ENCODE peak calls at places on chromosomes 11 and 22, in six cellular contexts. J is K562, R is SK-N-SH, B is HCT116, U is HepG2, T is GM12878. W is an unnamed sample.

GRCh38 chr11:20596629-20597129 is 2.7 kb upstream of the SLC6A5 start:
- DNase-seq in J (peak; percentile 48), R (no peak), B (no peak), U (no peak), T (no peak), W (no peak)

GRCh38 chr11:3604169-3604568 is 37.6 kb downstream of the ART5 start:
- DNase-seq in J (no peak), R (no peak), B (no peak), U (no peak), T (no peak), W (no peak)

GRCh38 chr22:36546092-36546804 is 17.3 kb upstream of the EIF3D start:
- DNase-seq in J (peak; percentile 80), R (peak; percentile 86), B (peak; percentile 73), U (peak; percentile 48), T (no peak), W (peak; percentile 62)

GRCh38 chr22:42752230-42752746 is 31.6 kb upstream of the A4GALT start:
- DNase-seq in J (no peak), R (peak; percentile 32), B (no peak), U (no peak), T (no peak), W (no peak)

GRCh38 chr11:126718319-126718718 is 282.3 kb downstream of the KIRREL3 start:
- DNase-seq in J (no peak), R (no peak), B (no peak), U (no peak), T (no peak), W (peak; percentile 18)

GRCh38 chr22:30675436-30675835 is 7.8 kb upstream of the DUSP18 start:
- DNase-seq in J (no peak), R (no peak), B (no peak), U (no peak), T (no peak), W (no peak)

GRCh38 chr22:46737105-46737975 is 712 bp downstream of the CERK start:
- DNase-seq in J (peak; percentile 54), R (no peak), B (no peak), U (no peak), T (no peak), W (peak; percentile 34)

GRCh38 chr11:46353706-46354105 is 6.4 kb downstream of the DGKZ start:
- DNase-seq in J (no peak), R (no peak), B (no peak), U (no peak), T (no peak), W (peak; percentile 50)

GRCh38 chr11:14578551-14578956 is 58.4 kb upstream of the PSMA1 start:
- DNase-seq in J (peak; percentile 41), R (peak; percentile 24), B (no peak), U (peak; percentile 82), T (peak; percentile 65), W (peak; percentile 54)

GRCh38 chr11:75867778-75868374 is 52.9 kb downstream of the UVRAG start:
- DNase-seq in J (peak; percentile 50), R (peak; percentile 59), B (peak; percentile 31), U (peak; percentile 43), T (peak; percentile 24), W (peak; percentile 62)

GRCh38 chr22:22037740-22038139 is 55.2 kb upstream of the TOP3B start:
- DNase-seq in J (peak; percentile 89), R (no peak), B (no peak), U (peak; percentile 12), T (no peak), W (peak; percentile 91)

GRCh38 chr11:70399681-70400112 is 1.4 kb downstream of the CTTN start:
- DNase-seq in J (peak; percentile 79), R (peak; percentile 65), B (peak; percentile 87), U (peak; percentile 78), T (no peak), W (peak; percentile 97)

GRCh38 chr11:66957971-66958231 is 282 bp downstream of the PC start:
- DNase-seq in J (peak; percentile 82), R (peak; percentile 89), B (no peak), U (no peak), T (no peak), W (no peak)

DNA sequence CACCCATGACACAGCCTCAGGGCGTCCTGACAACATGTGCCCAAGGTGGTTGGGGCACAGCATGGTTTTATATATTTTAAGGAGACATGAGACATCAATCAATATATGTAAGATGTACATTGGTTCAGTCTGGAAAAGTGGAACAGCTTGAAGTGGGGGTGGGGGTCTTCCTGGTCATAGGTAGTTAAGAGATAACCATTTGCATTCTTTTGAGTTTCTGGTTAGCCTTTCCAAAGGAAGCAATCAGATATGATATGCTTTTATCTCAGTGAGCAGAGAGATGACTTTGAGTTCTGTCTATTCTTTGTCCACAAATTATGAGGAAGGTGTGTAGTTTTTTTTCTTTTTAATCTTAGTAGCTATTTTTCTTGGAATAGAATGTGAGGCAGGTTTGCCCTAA is 10.1 kb upstream of the ANAPC15 start:
- DNase-seq in J (no peak), R (no peak), B (no peak), U (no peak), T (no peak), W (no peak)
- TF ChIP-seq RAD21 in J (no peak), R (no peak), B (no peak), U (no peak), T (no peak), W (no peak)

DNA sequence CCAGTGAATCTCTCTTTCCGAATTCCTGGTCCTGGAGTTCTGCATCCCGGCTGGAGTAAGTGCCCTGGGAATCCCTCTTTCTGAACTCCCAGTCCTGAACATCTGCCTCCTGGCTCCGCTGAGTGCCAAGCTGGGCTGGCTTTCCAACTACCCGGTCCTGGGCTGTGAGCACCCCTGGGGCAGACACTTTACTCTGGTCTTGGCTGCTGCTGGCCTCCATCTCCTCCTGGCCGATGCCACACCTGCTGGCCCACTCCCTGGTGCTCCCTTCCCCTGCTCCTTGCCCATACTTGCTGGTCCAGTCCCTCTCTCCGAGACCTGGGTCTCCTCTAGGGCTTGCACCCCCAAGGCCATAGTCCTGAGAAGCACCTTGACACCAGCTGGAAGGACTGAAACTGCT is 14.7 kb downstream of the TNKS1BP1 start:
- DNase-seq in J (no peak), R (no peak), B (no peak), U (no peak), T (no peak), W (no peak)
- H3K4me2 ChIP-seq in J (no peak overlapping the region), R (peak overlapping the region; percentile 62), B (peak overlapping the region; percentile 91), U (peak overlapping the region; percentile 84), T (no peak overlapping the region), W (peak overlapping the region; percentile 88)

GRCh38 chr11:108854366-108854765 is 189.5 kb downstream of the DDX10 start:
- DNase-seq in J (no peak), R (no peak), B (no peak), U (no peak), T (peak; percentile 51), W (no peak)

GRCh38 chr11:108853151-108853550 is 188.3 kb downstream of the DDX10 start:
- DNase-seq in J (no peak), R (no peak), B (no peak), U (no peak), T (no peak), W (no peak)

GRCh38 chr11:108852701-108853100 is 187.8 kb downstream of the DDX10 start:
- DNase-seq in J (no peak), R (no peak), B (no peak), U (no peak), T (no peak), W (no peak)

GRCh38 chr11:108851781-108852180 is 186.9 kb downstream of the DDX10 start:
- DNase-seq in J (no peak), R (no peak), B (no peak), U (no peak), T (no peak), W (no peak)

DNA sequence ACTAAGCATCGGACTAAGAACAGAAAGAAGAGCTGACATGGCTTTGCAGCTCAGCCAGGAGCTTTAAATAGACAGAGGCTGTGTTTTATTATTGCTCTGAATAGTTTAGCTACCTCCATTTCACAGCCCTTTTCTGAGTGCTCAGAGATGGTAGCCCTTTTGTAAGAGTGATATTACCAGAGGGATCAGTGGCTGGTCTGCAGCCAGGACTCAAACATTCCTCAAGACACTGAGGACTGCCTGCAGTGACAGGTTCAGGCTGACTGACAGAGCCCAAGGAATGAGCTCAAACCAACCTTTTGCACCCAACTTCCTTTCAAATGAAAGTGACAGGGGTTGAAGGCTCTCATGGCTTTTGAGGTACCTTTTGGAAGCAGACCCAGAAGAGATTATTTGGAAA is 189.0 kb downstream of the DDX10 start:
- DNase-seq in J (no peak), R (no peak), B (no peak), U (no peak), T (no peak), W (no peak)
- H2AFZ ChIP-seq in J (no peak overlapping the region), R (peak overlapping the region; percentile 71), B (no peak overlapping the region), U (no peak overlapping the region), T (peak overlapping the region; percentile 71), W (no peak overlapping the region)

GRCh38 chr11:1015826-1016565 is 20.5 kb downstream of the MUC6 start:
- DNase-seq in J (no peak), R (no peak), B (no peak), U (no peak), T (no peak), W (no peak)
- TF ChIP-seq RAD21 in J (no peak), R (no peak), B (no peak), U (no peak), T (no peak), W (no peak)

DNA sequence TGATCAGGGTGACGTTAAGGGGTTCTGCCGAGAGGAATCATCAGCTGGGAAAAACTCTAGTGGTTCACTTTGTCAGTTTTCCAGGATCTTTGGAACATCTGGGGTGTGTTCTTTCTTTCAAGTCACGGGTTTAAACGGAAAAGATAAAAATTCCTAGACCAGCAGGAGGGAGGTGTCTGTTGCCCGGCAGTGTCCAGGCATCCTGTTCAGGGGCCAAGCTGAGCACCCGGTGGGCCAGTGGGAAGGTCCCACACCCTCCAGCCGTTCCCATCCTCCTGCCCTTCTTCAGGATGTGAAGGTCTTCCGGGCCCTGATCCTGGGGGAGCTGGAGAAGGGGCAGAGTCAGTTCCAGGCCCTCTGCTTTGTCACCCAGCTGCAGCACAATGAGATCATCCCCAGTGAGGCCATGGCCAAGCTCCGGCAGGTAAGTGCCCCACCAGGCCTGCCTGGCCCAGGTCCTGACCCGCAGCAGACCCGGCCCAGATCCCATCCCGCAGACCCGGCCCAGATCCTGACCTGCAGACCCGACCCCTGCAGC is 14.5 kb upstream of the POU2F3 start:
- DNase-seq in J (no peak), R (no peak), B (no peak), U (no peak), T (no peak), W (no peak)
- H3K4me2 ChIP-seq in J (no peak overlapping the region), R (no peak overlapping the region), B (no peak overlapping the region), U (no peak overlapping the region), T (peak overlapping the region; percentile 13), W (no peak overlapping the region)

GRCh38 chr11:64378335-64378884 is 19.4 kb downstream of the RPS6KA4 start:
- DNase-seq in J (no peak), R (no peak), B (no peak), U (no peak), T (no peak), W (no peak)
- H2AFZ ChIP-seq in J (no peak overlapping the region), R (no peak overlapping the region), B (no peak overlapping the region), U (no peak overlapping the region), T (no peak overlapping the region), W (no peak overlapping the region)

GRCh38 chr11:79227308-79227707 is 213.5 kb downstream of the TENM4 start:
- DNase-seq in J (no peak), R (no peak), B (no peak), U (no peak), T (no peak), W (no peak)

GRCh38 chr11:79219186-79220045 is 221.4 kb downstream of the TENM4 start:
- DNase-seq in J (no peak), R (no peak), B (no peak), U (no peak), T (no peak), W (no peak)

GRCh38 chr11:79226136-79226535 is 214.7 kb downstream of the TENM4 start:
- DNase-seq in J (no peak), R (peak; percentile 55), B (no peak), U (no peak), T (no peak), W (no peak)

GRCh38 chr11:79220171-79220570 is 220.7 kb downstream of the TENM4 start:
- DNase-seq in J (no peak), R (no peak), B (no peak), U (no peak), T (no peak), W (peak; percentile 19)

GRCh38 chr11:79221417-79222130 is 219.3 kb downstream of the TENM4 start:
- DNase-seq in J (no peak), R (no peak), B (no peak), U (no peak), T (no peak), W (no peak)
- TF ChIP-seq RAD21 in J (no peak), R (no peak), B (no peak), U (no peak), T (no peak), W (no peak)